ENCODE peak calls at places on chromosomes 12 and 14, in five cellular contexts. One of them, this sample, is unnamed.
A peak's percentile ranks its signal among the peaks of the same experiment; 100 is the strongest.

GRCh38 chr12:68785358-68785757 is 22.6 kb upstream of the MDM2 start:
- DNase-seq in H9: no peak
- DNase-seq in spleen: no peak
- DNase-seq in tibial artery: no peak
- DNase-seq in prostate gland: no peak
- DNase-seq in this sample: no peak

GRCh38 chr12:1634590-1635191 is 5.7 kb downstream of the WNT5B start:
- DNase-seq in H9: peak; percentile 89
- DNase-seq in spleen: peak; percentile 91
- DNase-seq in tibial artery: peak; percentile 86
- DNase-seq in prostate gland: peak; percentile 67
- DNase-seq in this sample: peak; percentile 81

GRCh38 chr12:52681551-52682380 is 1.6 kb upstream of the KRT1 start:
- DNase-seq in H9: no peak
- DNase-seq in spleen: no peak
- DNase-seq in tibial artery: no peak
- DNase-seq in prostate gland: no peak
- DNase-seq in this sample: no peak

GRCh38 chr14:24971255-24971654 is 78.7 kb downstream of the STXBP6 start:
- DNase-seq in H9: no peak
- DNase-seq in spleen: no peak
- DNase-seq in tibial artery: no peak
- DNase-seq in prostate gland: no peak
- DNase-seq in this sample: no peak

GRCh38 chr12:43737646-43738045 is 20.9 kb downstream of the PUS7L start:
- DNase-seq in H9: no peak
- DNase-seq in spleen: no peak
- DNase-seq in tibial artery: no peak
- DNase-seq in prostate gland: no peak
- DNase-seq in this sample: no peak

GRCh38 chr12:3071710-3072109 is 5.5 kb upstream of the TSPAN9 start:
- DNase-seq in H9: peak; percentile 32
- DNase-seq in spleen: no peak
- DNase-seq in tibial artery: no peak
- DNase-seq in prostate gland: no peak
- DNase-seq in this sample: no peak

GRCh38 chr12:128637616-128638606 is 185.8 kb downstream of the SLC15A4 start:
- DNase-seq in H9: no peak
- DNase-seq in spleen: no peak
- DNase-seq in tibial artery: no peak
- DNase-seq in prostate gland: no peak
- DNase-seq in this sample: no peak

GRCh38 chr12:115450710-115451109 is 766.7 kb upstream of the TBX3 start:
- DNase-seq in H9: peak; percentile 41
- DNase-seq in spleen: no peak
- DNase-seq in tibial artery: no peak
- DNase-seq in prostate gland: no peak
- DNase-seq in this sample: no peak

GRCh38 chr12:25130741-25131188 is 64.2 kb downstream of the DNAI7 start:
- DNase-seq in H9: no peak
- DNase-seq in spleen: no peak
- DNase-seq in tibial artery: no peak
- DNase-seq in prostate gland: no peak
- DNase-seq in this sample: no peak

GRCh38 chr12:68432622-68433021 is 100.5 kb upstream of the MDM1 start:
- DNase-seq in H9: no peak
- DNase-seq in spleen: no peak
- DNase-seq in tibial artery: no peak
- DNase-seq in prostate gland: no peak
- DNase-seq in this sample: no peak

GRCh38 chr14:105091335-105092123 is 26.3 kb upstream of the GPR132 start:
- DNase-seq in H9: peak; percentile 29
- DNase-seq in spleen: peak; percentile 86
- DNase-seq in tibial artery: peak; percentile 97
- DNase-seq in prostate gland: peak; percentile 87
- DNase-seq in this sample: peak; percentile 85

GRCh38 chr12:55843431-55843830 is 695 bp upstream of the MMP19 start:
- DNase-seq in H9: peak; percentile 28
- DNase-seq in spleen: no peak
- DNase-seq in tibial artery: peak; percentile 27
- DNase-seq in prostate gland: no peak
- DNase-seq in this sample: no peak

GRCh38 chr12:96375173-96375572 is 25.1 kb downstream of the CDK17 start:
- DNase-seq in H9: no peak
- DNase-seq in spleen: no peak
- DNase-seq in tibial artery: no peak
- DNase-seq in prostate gland: no peak
- DNase-seq in this sample: no peak

GRCh38 chr12:127516467-127516866 is 750.5 kb upstream of the TMEM132C start:
- DNase-seq in H9: no peak
- DNase-seq in spleen: no peak
- DNase-seq in tibial artery: no peak
- DNase-seq in prostate gland: no peak
- DNase-seq in this sample: no peak

GRCh38 chr14:50045039-50045711 is 71.2 kb downstream of the VCPKMT start:
- DNase-seq in H9: no peak
- DNase-seq in spleen: peak; percentile 96
- DNase-seq in tibial artery: peak; percentile 90
- DNase-seq in prostate gland: peak; percentile 65
- DNase-seq in this sample: peak; percentile 88

GRCh38 chr14:105138021-105138541 is 30.5 kb downstream of the JAG2 start:
- DNase-seq in H9: peak; percentile 26
- DNase-seq in spleen: peak; percentile 52
- DNase-seq in tibial artery: peak; percentile 61
- DNase-seq in prostate gland: no peak
- DNase-seq in this sample: peak; percentile 60

GRCh38 chr12:12527820-12528296 is 34.8 kb downstream of the DUSP16 start:
- DNase-seq in H9: peak; percentile 43
- DNase-seq in spleen: no peak
- DNase-seq in tibial artery: no peak
- DNase-seq in prostate gland: no peak
- DNase-seq in this sample: no peak

GRCh38 chr14:21101802-21102413 is 1.0 kb downstream of the TMEM253 start:
- DNase-seq in H9: no peak
- DNase-seq in spleen: no peak
- DNase-seq in tibial artery: no peak
- DNase-seq in prostate gland: no peak
- DNase-seq in this sample: no peak

GRCh38 chr12:56103066-56103711 is 1.2 kb upstream of the PA2G4 start:
- DNase-seq in H9: no peak
- DNase-seq in spleen: no peak
- DNase-seq in tibial artery: no peak
- DNase-seq in prostate gland: no peak
- DNase-seq in this sample: no peak

GRCh38 chr12:115798309-115798917 is 479.1 kb downstream of the MED13L start:
- DNase-seq in H9: no peak
- DNase-seq in spleen: no peak
- DNase-seq in tibial artery: no peak
- DNase-seq in prostate gland: no peak
- DNase-seq in this sample: no peak

GRCh38 chr12:123040106-123040505 is 59.6 kb downstream of the ARL6IP4 start:
- DNase-seq in H9: no peak
- DNase-seq in spleen: no peak
- DNase-seq in tibial artery: no peak
- DNase-seq in prostate gland: no peak
- DNase-seq in this sample: no peak

GRCh38 chr12:123270380-123271181 is 1.1 kb downstream of the CDK2AP1 start:
- DNase-seq in H9: no peak
- DNase-seq in spleen: peak; percentile 83
- DNase-seq in tibial artery: no peak
- DNase-seq in prostate gland: no peak
- DNase-seq in this sample: peak; percentile 47

GRCh38 chr12:93857917-93858513 is 180.8 kb downstream of the CRADD start:
- DNase-seq in H9: no peak
- DNase-seq in spleen: no peak
- DNase-seq in tibial artery: no peak
- DNase-seq in prostate gland: no peak
- DNase-seq in this sample: no peak

GRCh38 chr14:94284221-94284620 is 8.8 kb downstream of the SERPINA10 start:
- DNase-seq in H9: no peak
- DNase-seq in spleen: no peak
- DNase-seq in tibial artery: no peak
- DNase-seq in prostate gland: no peak
- DNase-seq in this sample: no peak

GRCh38 chr14:41377926-41378325 is 228.8 kb upstream of the LRFN5 start:
- DNase-seq in H9: no peak
- DNase-seq in spleen: no peak
- DNase-seq in tibial artery: no peak
- DNase-seq in prostate gland: no peak
- DNase-seq in this sample: no peak

GRCh38 chr12:50637870-50638481 is 125.9 kb upstream of the ATF1 start:
- DNase-seq in H9: no peak
- DNase-seq in spleen: no peak
- DNase-seq in tibial artery: no peak
- DNase-seq in prostate gland: no peak
- DNase-seq in this sample: no peak

GRCh38 chr12:102833687-102834435 is 83.2 kb downstream of the PAH start:
- DNase-seq in H9: peak; percentile 70
- DNase-seq in spleen: no peak
- DNase-seq in tibial artery: no peak
- DNase-seq in prostate gland: no peak
- DNase-seq in this sample: no peak

GRCh38 chr12:106747973-106748436 is 26.5 kb upstream of the RIC8B start:
- DNase-seq in H9: no peak
- DNase-seq in spleen: no peak
- DNase-seq in tibial artery: no peak
- DNase-seq in prostate gland: no peak
- DNase-seq in this sample: no peak

DNA sequence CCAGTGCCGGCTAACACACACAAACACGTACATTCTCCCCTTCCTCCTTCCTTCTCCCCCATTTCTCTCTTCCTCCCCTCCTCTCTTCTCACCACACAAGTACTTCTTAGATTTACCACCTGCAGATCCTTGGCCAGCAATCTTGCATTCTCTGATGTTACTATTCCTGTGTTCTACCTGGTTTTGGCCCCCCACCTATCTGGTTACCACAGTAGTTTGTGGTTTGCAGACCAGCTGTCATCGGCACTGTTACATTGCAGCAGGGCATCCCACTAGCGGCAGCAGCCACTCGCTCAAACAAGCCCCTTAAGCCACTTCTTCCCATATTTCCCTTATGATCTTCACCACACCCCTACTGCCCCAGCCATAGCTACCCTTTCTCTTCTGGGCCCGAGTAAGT is 3.9 kb downstream of the ABHD4 start:
- DNase-seq in H9: no peak
- DNase-seq in spleen: no peak
- DNase-seq in tibial artery: no peak
- DNase-seq in prostate gland: no peak
- DNase-seq in this sample: no peak
- H3K27ac ChIP-seq in H9: no peak overlapping the region
- H3K27ac ChIP-seq in spleen: no peak overlapping the region
- H3K27ac ChIP-seq in tibial artery: no peak overlapping the region
- H3K27ac ChIP-seq in prostate gland: no peak overlapping the region
- H3K27ac ChIP-seq in this sample: no peak overlapping the region

GRCh38 chr12:66620703-66621102 is 58.2 kb downstream of the GRIP1 start:
- DNase-seq in H9: no peak
- DNase-seq in spleen: no peak
- DNase-seq in tibial artery: no peak
- DNase-seq in prostate gland: no peak
- DNase-seq in this sample: no peak
- H3K4me1 ChIP-seq in H9: peaks cover 9% of the 10 kb centered on the region
- H3K4me1 ChIP-seq in spleen: peaks cover 8% of the 10 kb centered on the region
- H3K4me1 ChIP-seq in tibial artery: no peaks in the 10 kb centered on the region
- H3K4me1 ChIP-seq in prostate gland: no peaks in the 10 kb centered on the region
- H3K4me1 ChIP-seq in this sample: no peaks in the 10 kb centered on the region

GRCh38 chr14:81859071-81859470 is 325.4 kb upstream of the SEL1L start:
- DNase-seq in H9: no peak
- DNase-seq in spleen: no peak
- DNase-seq in tibial artery: no peak
- DNase-seq in prostate gland: no peak
- DNase-seq in this sample: no peak

GRCh38 chr14:81849714-81850113 is 316.1 kb upstream of the SEL1L start:
- DNase-seq in H9: no peak
- DNase-seq in spleen: no peak
- DNase-seq in tibial artery: no peak
- DNase-seq in prostate gland: no peak
- DNase-seq in this sample: no peak

GRCh38 chr14:81855007-81855406 is 321.4 kb upstream of the SEL1L start:
- DNase-seq in H9: no peak
- DNase-seq in spleen: no peak
- DNase-seq in tibial artery: no peak
- DNase-seq in prostate gland: no peak
- DNase-seq in this sample: no peak
- TF ChIP-seq CTCF in H9: no peak
- TF ChIP-seq CTCF in spleen: no peak
- TF ChIP-seq CTCF in tibial artery: no peak
- TF ChIP-seq CTCF in prostate gland: no peak
- TF ChIP-seq CTCF in this sample: no peak

DNA sequence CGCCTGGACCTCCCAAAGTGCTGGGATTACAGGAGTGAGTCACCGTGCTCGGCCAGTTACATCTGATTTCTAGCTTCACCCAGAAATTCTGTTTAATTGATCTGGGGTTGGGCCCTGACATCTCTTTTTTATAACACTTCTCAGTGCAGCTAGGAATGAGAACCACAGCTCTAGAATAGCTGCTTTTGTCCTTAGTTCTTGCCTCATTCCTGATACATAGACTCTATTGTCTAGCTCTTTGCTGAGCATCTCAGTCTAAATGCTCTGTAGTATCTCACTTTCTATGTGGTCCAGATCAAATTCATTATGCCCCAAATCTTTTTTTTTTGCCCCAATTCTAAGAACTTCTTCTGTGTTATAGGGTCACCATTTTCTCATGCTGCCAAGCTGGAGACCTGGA is 29.9 kb upstream of the FUT8 start:
- DNase-seq in H9: no peak
- DNase-seq in spleen: no peak
- DNase-seq in tibial artery: no peak
- DNase-seq in prostate gland: no peak
- DNase-seq in this sample: no peak
- H3K27ac ChIP-seq in H9: no peak overlapping the region
- H3K27ac ChIP-seq in spleen: no peak overlapping the region
- H3K27ac ChIP-seq in tibial artery: no peak overlapping the region
- H3K27ac ChIP-seq in prostate gland: no peak overlapping the region
- H3K27ac ChIP-seq in this sample: no peak overlapping the region